ENCODE peak calls at places on chromosomes 6 and 20, in eight cellular contexts. X is ovary; O is upper lobe of left lung; F is IMR-90; P is CD8-positive, alpha-beta T cell; M is uterus; T is A549; C is spleen. J is an unnamed sample.

GRCh38 chr6:105591053-105591452 is 188.2 kb upstream of the PREP start:
- DNase-seq in C (no peak), X (no peak), O (no peak), F (peak; percentile 57), T (no peak), P (no peak), M (no peak), J (no peak)

GRCh38 chr20:19827818-19828217 is 69.8 kb downstream of the RIN2 start:
- DNase-seq in T (no peak), F (no peak), O (no peak), M (no peak), X (no peak), P (no peak), C (no peak), J (no peak)

GRCh38 chr6:87391334-87391733 is 16.4 kb upstream of the CFAP206 start:
- DNase-seq in F (peak; percentile 29), T (peak; percentile 15), O (no peak), X (no peak), M (no peak), C (no peak), P (no peak), J (no peak)

GRCh38 chr6:30752164-30752927 is 8.0 kb upstream of the IER3 start:
- DNase-seq in O (peak; percentile 88), T (peak; percentile 77), X (peak; percentile 94), M (peak; percentile 96), C (peak; percentile 82), P (no peak), F (peak; percentile 100), J (peak; percentile 99)

GRCh38 chr20:1945134-1945618 is 48.7 kb downstream of the PDYN start:
- DNase-seq in X (peak; percentile 80), O (peak; percentile 82), P (no peak), F (no peak), M (peak; percentile 54), C (peak; percentile 86), T (no peak), J (peak; percentile 83)

GRCh38 chr20:21099653-21100589 is 6.2 kb downstream of the LINC00237 start:
- DNase-seq in P (peak; percentile 65), X (no peak), T (no peak), O (peak; percentile 88), M (no peak), F (peak; percentile 4), C (peak; percentile 90), J (peak; percentile 69)

GRCh38 chr6:108684809-108685329 is 124.2 kb downstream of the FOXO3 start:
- DNase-seq in T (no peak), X (no peak), C (no peak), P (no peak), O (no peak), M (no peak), F (peak; percentile 51), J (no peak)

GRCh38 chr20:37323985-37324384 is 22.0 kb upstream of the SRC start:
- DNase-seq in T (no peak), C (no peak), F (peak; percentile 92), O (no peak), P (no peak), X (no peak), M (no peak), J (no peak)

GRCh38 chr6:163538331-163538730 is 123.8 kb downstream of the QKI start:
- DNase-seq in P (no peak), X (no peak), C (no peak), O (no peak), T (no peak), F (no peak), M (no peak), J (no peak)

GRCh38 chr20:34861386-34862084 is 11.1 kb downstream of the GGT7 start:
- DNase-seq in X (no peak), P (no peak), F (no peak), C (no peak), T (no peak), O (no peak), M (no peak), J (no peak)

GRCh38 chr6:153208706-153209105 is 77.6 kb upstream of the RGS17 start:
- DNase-seq in O (no peak), C (no peak), X (no peak), T (no peak), M (no peak), F (no peak), P (no peak), J (no peak)

GRCh38 chr20:11891081-11891826 is 26.4 kb upstream of the BTBD3 start:
- DNase-seq in M (peak; percentile 31), C (peak; percentile 81), O (peak; percentile 93), T (peak; percentile 21), F (peak; percentile 34), P (no peak), X (peak; percentile 46), J (peak; percentile 87)

GRCh38 chr6:93420163-93420806 is 926 bp upstream of the EPHA7 start:
- DNase-seq in P (no peak), T (no peak), M (no peak), F (no peak), O (no peak), C (no peak), X (no peak), J (no peak)

GRCh38 chr20:51184289-51184688 is 161.4 kb upstream of the KCNG1 start:
- DNase-seq in C (no peak), P (no peak), O (no peak), X (no peak), F (peak; percentile 49), T (no peak), M (no peak), J (no peak)

GRCh38 chr6:42029062-42029685 is 21.1 kb upstream of the TAF8 start:
- DNase-seq in P (no peak), T (no peak), C (peak; percentile 32), F (no peak), M (no peak), X (no peak), O (no peak), J (no peak)

GRCh38 chr6:109082178-109082577 is 12.5 kb downstream of the SESN1 start:
- DNase-seq in P (no peak), C (no peak), O (no peak), X (no peak), F (peak; percentile 69), M (no peak), T (no peak), J (no peak)

GRCh38 chr20:745683-746301 is 22.5 kb downstream of the SLC52A3 start:
- DNase-seq in X (no peak), O (no peak), T (no peak), C (no peak), F (no peak), P (no peak), M (no peak), J (no peak)

GRCh38 chr20:42161228-42161829 is 543.2 kb upstream of the CHD6 start:
- DNase-seq in C (no peak), T (no peak), F (no peak), P (no peak), M (no peak), O (peak; percentile 26), X (no peak), J (no peak)

GRCh38 chr6:158684311-158684710 is 34.5 kb downstream of the SYTL3 start:
- DNase-seq in T (no peak), M (no peak), O (no peak), P (peak; percentile 45), C (no peak), F (no peak), X (no peak), J (no peak)

GRCh38 chr6:125753218-125753936 is 3.9 kb downstream of the HEY2 start:
- DNase-seq in C (no peak), F (peak; percentile 16), X (no peak), M (no peak), O (no peak), P (no peak), T (no peak), J (no peak)

GRCh38 chr6:135182993-135183531 is 2.0 kb downstream of the MYB start:
- DNase-seq in O (peak; percentile 90), F (no peak), M (no peak), X (no peak), C (peak; percentile 89), P (peak; percentile 81), T (no peak), J (peak; percentile 80)

GRCh38 chr20:54742193-54742592 is 266.8 kb downstream of the DOK5 start:
- DNase-seq in X (no peak), T (no peak), M (no peak), C (no peak), F (no peak), O (no peak), P (no peak), J (no peak)

DNA sequence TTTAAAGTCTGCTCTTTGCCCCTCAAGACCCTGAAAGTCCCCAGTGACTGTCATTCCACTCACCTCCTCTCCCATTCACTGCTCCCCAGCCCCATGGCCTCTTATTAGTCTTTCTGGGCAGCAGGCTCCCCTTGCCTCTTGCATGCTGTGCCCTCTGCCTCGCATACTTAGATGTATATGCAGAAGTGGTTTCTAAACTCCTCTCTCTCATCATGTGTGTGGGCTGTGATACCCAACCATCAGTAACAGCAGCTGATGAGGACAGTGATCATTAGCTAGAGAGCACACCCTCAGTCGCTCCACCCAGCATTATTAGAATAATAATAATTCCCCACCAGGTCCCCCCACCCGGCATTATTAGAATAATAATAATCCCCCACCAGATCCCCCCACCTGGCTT is 14.5 kb downstream of the PKIG start:
- DNase-seq in F (no peak), T (no peak), C (no peak), M (no peak), O (no peak), X (no peak), P (no peak), J (no peak)
- H3K4me1 ChIP-seq in F (peaks cover 37% of the 10 kb centered on the region), T (peaks cover 39% of the 10 kb centered on the region), C (peaks cover 87% of the 10 kb centered on the region), M (peaks cover 20% of the 10 kb centered on the region), O (peaks cover 70% of the 10 kb centered on the region), X (peaks cover 26% of the 10 kb centered on the region), P (peaks cover 23% of the 10 kb centered on the region), J (peaks cover 34% of the 10 kb centered on the region)

GRCh38 chr6:1368940-1369339 is 20.4 kb upstream of the FOXF2 start:
- DNase-seq in C (no peak), X (no peak), M (no peak), T (no peak), O (no peak), F (no peak), P (no peak), J (no peak)
- TF ChIP-seq CTCF in C (no peak), X (no peak), M (no peak), T (no peak), O (no peak), F (no peak), P (no peak), J (no peak)

DNA sequence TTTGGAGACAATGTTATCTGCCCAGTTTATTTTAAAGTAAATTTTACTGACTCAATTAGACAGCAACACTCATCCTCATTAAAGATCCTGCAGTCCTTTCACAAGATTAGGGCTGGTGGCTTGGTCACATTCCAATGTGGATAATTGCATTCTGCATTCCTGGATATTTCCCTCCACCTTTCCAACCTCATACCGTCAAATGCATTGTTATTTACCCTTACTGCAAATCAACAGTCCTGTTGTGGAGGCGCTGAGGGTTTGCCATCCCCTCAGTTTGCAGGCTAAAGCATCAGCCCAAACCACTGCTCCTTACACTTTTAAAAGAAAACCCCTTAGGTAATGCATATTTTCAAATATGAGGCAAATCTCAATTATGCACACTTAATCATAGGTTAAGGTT is 5.4 kb downstream of the CITED2 start:
- DNase-seq in P (no peak), M (no peak), T (no peak), C (no peak), F (no peak), O (no peak), X (no peak), J (no peak)
- H3K4me3 ChIP-seq in P (no peak overlapping the region), M (no peak overlapping the region), T (no peak overlapping the region), C (peak overlapping the region; percentile 91), F (no peak overlapping the region), O (no peak overlapping the region), X (no peak overlapping the region), J (no peak overlapping the region)

GRCh38 chr6:13432526-13433218 is 54.7 kb downstream of the GFOD1 start:
- DNase-seq in C (no peak), T (no peak), O (no peak), X (no peak), P (no peak), F (no peak), M (no peak), J (no peak)
- H3K4me1 ChIP-seq in C (peaks cover 85% of the 10 kb centered on the region), T (peaks cover 15% of the 10 kb centered on the region), O (peaks cover 44% of the 10 kb centered on the region), X (no peaks in the 10 kb centered on the region), P (peaks cover 40% of the 10 kb centered on the region), F (peaks cover 2% of the 10 kb centered on the region), M (no peaks in the 10 kb centered on the region), J (no peaks in the 10 kb centered on the region)

J was measured in kidney.